ENCODE peak calls at places on chromosome 2, in six cellular contexts. C is central memory CD4-positive, alpha-beta T cell; R is T1000; W is stomach; Z is kidney; M is A673. X is an unnamed sample.

GRCh38 chr2:68316091-68316490 is 3.7 kb downstream of the CNRIP1 start:
- DNase-seq in C (no peak), R (no peak), W (no peak), Z (no peak), M (no peak), X (no peak)

GRCh38 chr2:38187416-38188127 is 111.6 kb upstream of the CYP1B1 start:
- DNase-seq in C (no peak), R (no peak), W (peak), Z (peak), M (no peak), X (no peak)

GRCh38 chr2:217903859-217904613 is 98.8 kb downstream of the TNS1 start:
- DNase-seq in C (no peak), R (no peak), W (peak), Z (peak), M (peak), X (no peak)

GRCh38 chr2:237280235-237280634 is 133.7 kb downstream of the COL6A3 start:
- DNase-seq in C (no peak), R (peak), W (no peak), Z (no peak), M (peak), X (no peak)

GRCh38 chr2:232362174-232362913 is 16.2 kb upstream of the ALPP start:
- DNase-seq in C (no peak), R (no peak), W (no peak), Z (no peak), M (no peak), X (no peak)

GRCh38 chr2:4673025-4673489 is 969.7 kb downstream of the DCDC2C start:
- DNase-seq in C (no peak), R (peak), W (no peak), Z (no peak), M (peak), X (peak)

GRCh38 chr2:113973856-113974255 is 84.0 kb downstream of the ACTR3 start:
- DNase-seq in C (no peak), R (no peak), W (no peak), Z (no peak), M (no peak), X (no peak)

GRCh38 chr2:151053661-151053990 is 208.0 kb downstream of the RBM43 start:
- DNase-seq in C (no peak), R (no peak), W (no peak), Z (no peak), M (no peak), X (no peak)

GRCh38 chr2:47223980-47224379 is 68.9 kb upstream of the STPG4 start:
- DNase-seq in C (no peak), R (no peak), W (no peak), Z (no peak), M (no peak), X (no peak)

GRCh38 chr2:46504685-46505559 is 25.6 kb downstream of the TMEM247 start:
- DNase-seq in C (no peak), R (no peak), W (no peak), Z (no peak), M (no peak), X (no peak)

GRCh38 chr2:33215299-33215698 is 261.1 kb upstream of the RASGRP3 start:
- DNase-seq in C (no peak), R (peak), W (no peak), Z (peak), M (no peak), X (no peak)

GRCh38 chr2:98519851-98520250 is 75.2 kb downstream of the INPP4A start:
- DNase-seq in C (no peak), R (no peak), W (no peak), Z (no peak), M (no peak), X (no peak)

GRCh38 chr2:130813722-130814121 is 23.0 kb upstream of the ARHGEF4 start:
- DNase-seq in C (no peak), R (no peak), W (no peak), Z (no peak), M (no peak), X (no peak)

GRCh38 chr2:239275871-239276812 is 124.7 kb downstream of the HDAC4 start:
- DNase-seq in C (no peak), R (no peak), W (peak), Z (peak), M (no peak), X (no peak)

GRCh38 chr2:2938481-2938880 is 439.1 kb downstream of the EIPR1 start:
- DNase-seq in C (no peak), R (no peak), W (no peak), Z (no peak), M (no peak), X (no peak)

GRCh38 chr2:219897456-219897855 is 270.0 kb downstream of the SLC4A3 start:
- DNase-seq in C (no peak), R (no peak), W (no peak), Z (no peak), M (no peak), X (no peak)

GRCh38 chr2:61978522-61978921 is 73.0 kb downstream of the COMMD1 start:
- DNase-seq in C (no peak), R (no peak), W (no peak), Z (no peak), M (peak), X (no peak)

GRCh38 chr2:99836670-99837069 is 305.7 kb downstream of the AFF3 start:
- DNase-seq in C (no peak), R (no peak), W (no peak), Z (no peak), M (no peak), X (no peak)

GRCh38 chr2:30923575-30923974 is 116.3 kb upstream of the CAPN13 start:
- DNase-seq in C (no peak), R (no peak), W (no peak), Z (no peak), M (no peak), X (no peak)

GRCh38 chr2:85428343-85428881 is 9.9 kb downstream of the SH2D6 start:
- DNase-seq in C (no peak), R (no peak), W (no peak), Z (no peak), M (no peak), X (no peak)

GRCh38 chr2:202718614-202719013 is 83.8 kb downstream of the FAM117B start:
- DNase-seq in C (no peak), R (no peak), W (no peak), Z (no peak), M (peak), X (peak)